ENCODE peak calls at places on chromosomes 7 and 10, in ten cellular contexts. S is naive thymus-derived CD8-positive, alpha-beta T cell; N is LoVo; Q is HEK293T; F is KBM-7; D is stimulated activated CD4-positive, alpha-beta T cell treated with anti-CD3 and anti-CD28 coated beads, TNF-alpha, amount 100 ng/mL, for 48 hours; R is GM12865; A is activated CD8-positive, alpha-beta memory T cell treated with anti-CD3 and anti-CD28 coated beads for 24 hours; Y is HT1080; U is HS-5. G is an unnamed sample.

GRCh38 chr7:137538361-137538762 is 194.8 kb upstream of the PTN start:
- DNase-seq in S (no peak), N (no peak), Q (no peak), F (no peak), D (no peak), R (no peak), A (no peak), Y (peak; percentile 83), U (peak; percentile 56), G (no peak)

GRCh38 chr7:74380720-74381119 is 73.0 kb upstream of the GTF2IRD1 start:
- DNase-seq in S (no peak), N (no peak), Q (no peak), F (no peak), D (no peak), R (no peak), A (no peak), Y (no peak), U (no peak), G (no peak)

GRCh38 chr10:1409359-1409750 is 328.0 kb downstream of the ADARB2 start:
- DNase-seq in S (no peak), N (no peak), Q (no peak), F (no peak), D (no peak), R (no peak), A (no peak), Y (no peak), U (no peak), G (no peak)

GRCh38 chr7:123867220-123867619 is 22.3 kb downstream of the HYAL4 start:
- DNase-seq in S (no peak), N (no peak), Q (no peak), F (no peak), D (no peak), R (no peak), A (no peak), Y (no peak), U (no peak), G (no peak)

GRCh38 chr10:118958984-118959916 is 70.3 kb upstream of the NANOS1 start:
- DNase-seq in S (no peak), N (peak; percentile 69), Q (no peak), F (no peak), D (no peak), R (no peak), A (peak; percentile 46), Y (peak; percentile 41), U (peak; percentile 49), G (peak; percentile 66)

GRCh38 chr10:14010083-14010551 is 320.6 kb downstream of the FRMD4A start:
- DNase-seq in S (no peak), N (no peak), Q (no peak), F (no peak), D (no peak), R (peak; percentile 84), A (no peak), Y (peak; percentile 67), U (no peak), G (no peak)

GRCh38 chr7:145698526-145699262 is 417.9 kb upstream of the CNTNAP2 start:
- DNase-seq in S (no peak), N (no peak), Q (no peak), F (no peak), D (no peak), R (no peak), A (no peak), Y (peak; percentile 29), U (no peak), G (no peak)

GRCh38 chr7:107264723-107265122 is 95.9 kb downstream of the HBP1 start:
- DNase-seq in S (no peak), N (no peak), Q (no peak), F (no peak), D (no peak), R (no peak), A (no peak), Y (no peak), U (no peak), G (no peak)

G was measured in RPMI8226.